ENCODE peak calls at places on chromosomes 6 and 20, in ten cellular contexts. K, D, T, C, H, A, M, R, J and B are unnamed samples.

GRCh38 chr20:46558511-46558959 is 8.1 kb upstream of the OCSTAMP start:
- DNase-seq in J (no peak), H (peak), R (no peak), T (no peak), K (peak), M (no peak), C (no peak), D (peak), A (no peak), B (no peak)

GRCh38 chr6:95593025-95593424 is 15.7 kb downstream of the MANEA start:
- DNase-seq in J (no peak), C (no peak), H (peak), M (no peak), T (no peak), R (no peak), A (no peak), D (peak), K (peak), B (no peak)

GRCh38 chr6:37168809-37169457 is 1.0 kb upstream of the PIM1 start:
- DNase-seq in R (no peak), D (no peak), T (no peak), M (no peak), K (no peak), A (no peak), H (no peak), J (no peak), C (peak), B (no peak)

GRCh38 chr20:57277398-57278105 is 11.1 kb upstream of the BMP7 start:
- DNase-seq in M (no peak), R (no peak), J (no peak), K (no peak), T (no peak), C (no peak), A (no peak), D (no peak), H (no peak), B (no peak)

GRCh38 chr6:138307816-138308727 is 69.6 kb upstream of the SMIM28 start:
- DNase-seq in J (no peak), M (peak), R (no peak), A (peak), T (peak), C (peak), K (peak), D (no peak), H (peak), B (no peak)

GRCh38 chr20:62258499-62259293 is 20.4 kb downstream of the OSBPL2 start:
- DNase-seq in R (no peak), K (no peak), H (no peak), A (no peak), M (peak), J (no peak), D (no peak), T (no peak), C (peak), B (no peak)

GRCh38 chr6:24667378-24667803 is 514 bp downstream of the ACOT13 start:
- DNase-seq in J (no peak), C (peak), K (peak), T (peak), A (peak), M (no peak), H (no peak), D (peak), R (no peak), B (no peak)

GRCh38 chr20:35329435-35330139 is 37.4 kb upstream of the FAM83C start:
- DNase-seq in M (no peak), T (peak), K (peak), D (peak), C (no peak), J (no peak), H (peak), R (no peak), A (peak), B (no peak)

GRCh38 chr6:32176476-32177181 is 745 bp upstream of the AGPAT1 start:
- DNase-seq in C (no peak), J (no peak), K (no peak), R (no peak), M (no peak), D (peak), A (no peak), T (peak), H (no peak), B (no peak)

GRCh38 chr6:108721308-108721707 is 126.9 kb upstream of the ARMC2 start:
- DNase-seq in T (no peak), R (no peak), H (no peak), M (no peak), D (no peak), C (no peak), J (no peak), A (no peak), K (peak), B (no peak)
- TF ChIP-seq EP300 in T (no peak), R (no peak), H (no peak), M (no peak), D (no peak), C (no peak), J (no peak), A (no peak), K (no peak), B (no peak)

GRCh38 chr6:30885481-30885998 is 1.2 kb downstream of the DDR1 start:
- DNase-seq in D (peak), A (peak), K (peak), H (peak), M (no peak), J (no peak), R (no peak), C (no peak), T (peak), B (no peak)
- H3K4me3 ChIP-seq in D (peak), A (peak), K (peak), H (peak), M (peak), J (peak), R (peak), C (peak), T (peak), B (peak)

GRCh38 chr6:154578004-154578559 is 67.6 kb upstream of the CNKSR3 start:
- DNase-seq in C (no peak), H (no peak), T (no peak), J (no peak), D (no peak), K (no peak), M (no peak), A (no peak), R (no peak), B (no peak)
- TF ChIP-seq POLR2A in C (no peak), H (no peak), T (no peak), J (no peak), D (no peak), K (no peak), M (no peak), A (no peak), R (no peak), B (no peak)

GRCh38 chr6:113733386-113733785 is 123.8 kb upstream of the MARCKS start:
- DNase-seq in H (no peak), K (no peak), T (no peak), R (no peak), M (no peak), C (no peak), D (no peak), J (no peak), A (no peak), B (no peak)

GRCh38 chr6:113731528-113731927 is 125.6 kb upstream of the MARCKS start:
- DNase-seq in M (no peak), H (no peak), A (no peak), D (no peak), J (no peak), C (no peak), K (no peak), R (no peak), T (no peak), B (no peak)

GRCh38 chr6:113735487-113735886 is 121.7 kb upstream of the MARCKS start:
- DNase-seq in J (no peak), H (no peak), M (no peak), C (no peak), D (no peak), K (no peak), A (no peak), T (no peak), R (no peak), B (no peak)

GRCh38 chr6:113734886-113735481 is 122.2 kb upstream of the MARCKS start:
- DNase-seq in T (no peak), C (no peak), J (no peak), A (no peak), H (no peak), M (no peak), K (no peak), R (no peak), D (no peak), B (no peak)

DNA sequence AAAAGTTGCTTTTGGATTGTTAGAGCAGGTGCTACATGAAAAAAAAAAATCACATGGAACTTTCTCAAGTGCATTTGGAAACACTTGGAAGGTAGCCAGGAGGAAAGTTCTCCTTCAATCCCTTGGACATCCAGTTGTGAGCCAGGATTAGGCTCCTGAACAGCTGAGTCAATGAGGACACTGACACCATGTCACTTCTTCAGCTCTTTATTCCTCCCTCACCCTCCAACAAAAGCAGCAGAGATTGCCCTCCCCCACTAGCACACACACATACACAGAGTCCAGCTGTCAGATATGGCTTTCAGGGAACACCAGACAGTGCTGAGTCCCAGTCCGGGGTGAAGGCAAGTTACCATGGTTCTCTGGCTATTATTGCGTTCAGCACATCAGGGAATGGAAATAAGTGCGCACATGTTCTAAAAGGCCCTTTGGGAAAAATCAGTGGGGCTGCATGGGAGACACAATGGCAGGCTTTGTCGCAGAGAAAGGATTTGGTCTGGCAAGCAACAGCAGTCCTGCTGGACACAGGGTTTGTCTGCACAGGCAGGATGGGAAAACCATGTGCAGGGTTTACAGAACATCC is 124.7 kb upstream of the MARCKS start:
- DNase-seq in J (no peak), T (no peak), R (no peak), A (no peak), D (no peak), M (peak), H (no peak), C (peak), K (peak), B (peak)
- TF ChIP-seq EP300 in J (no peak), T (no peak), R (no peak), A (no peak), D (no peak), M (no peak), H (no peak), C (peak), K (no peak), B (no peak)

GRCh38 chr20:1664911-1665310 is 7.3 kb upstream of the SIRPG start:
- DNase-seq in A (peak), H (peak), K (no peak), T (no peak), C (no peak), R (no peak), M (no peak), D (no peak), J (no peak), B (no peak)
- H3K4me3 ChIP-seq in A (no peak), H (no peak), K (no peak), T (no peak), C (no peak), R (no peak), M (no peak), D (no peak), J (no peak), B (no peak)

DNA sequence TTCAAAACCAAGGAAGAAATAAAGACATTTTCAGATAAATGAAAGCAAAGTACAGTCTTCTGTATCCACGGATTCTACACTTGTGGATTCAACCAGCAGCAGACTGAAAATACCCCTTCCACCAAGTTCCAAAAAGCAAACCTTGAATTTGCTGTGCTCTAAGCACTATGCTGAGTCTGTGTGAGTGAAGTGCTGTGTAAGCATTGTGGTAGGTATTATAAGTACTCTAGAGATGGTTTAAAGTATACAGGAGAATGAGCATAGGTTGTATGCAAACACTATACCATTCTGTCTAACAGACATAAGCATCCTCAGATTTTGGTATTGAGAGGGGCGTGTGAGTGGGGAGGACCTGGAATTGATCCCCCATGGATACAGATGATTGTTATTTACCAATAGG is 9.6 kb downstream of the OSER1 start:
- DNase-seq in J (no peak), H (no peak), R (no peak), K (no peak), A (no peak), C (no peak), T (no peak), D (no peak), M (no peak), B (no peak)
- TF ChIP-seq POLR2A in J (no peak), H (no peak), R (no peak), K (no peak), A (no peak), C (no peak), T (no peak), D (no peak), M (no peak), B (no peak)

GRCh38 chr20:38631155-38632022 is 29.8 kb downstream of the ARHGAP40 start:
- DNase-seq in R (no peak), T (peak), K (no peak), J (no peak), H (no peak), D (no peak), M (no peak), A (no peak), C (no peak), B (no peak)

GRCh38 chr20:38635721-38636285 is 34.2 kb downstream of the ARHGAP40 start:
- DNase-seq in D (peak), C (no peak), H (no peak), J (no peak), M (no peak), T (peak), K (no peak), A (no peak), R (no peak), B (no peak)

GRCh38 chr20:38629979-38630378 is 28.4 kb downstream of the ARHGAP40 start:
- DNase-seq in C (no peak), D (no peak), M (no peak), J (no peak), H (no peak), A (no peak), T (no peak), R (no peak), K (no peak), B (no peak)

GRCh38 chr20:38630727-38631126 is 29.1 kb downstream of the ARHGAP40 start:
- DNase-seq in T (no peak), H (no peak), K (no peak), C (no peak), A (no peak), J (no peak), D (no peak), M (no peak), R (no peak), B (no peak)

GRCh38 chr20:38633577-38634093 is 32.0 kb downstream of the ARHGAP40 start:
- DNase-seq in J (peak), H (peak), D (peak), C (no peak), K (peak), A (peak), R (no peak), T (peak), M (no peak), B (no peak)
- TF ChIP-seq EP300 in J (no peak), H (no peak), D (no peak), C (no peak), K (no peak), A (no peak), R (no peak), T (no peak), M (no peak), B (no peak)

GRCh38 chr20:59003836-59004492 is 3.1 kb downstream of the CTSZ start:
- DNase-seq in R (no peak), D (no peak), C (no peak), T (no peak), J (no peak), A (no peak), K (no peak), H (no peak), M (peak), B (no peak)
- H3K4me3 ChIP-seq in R (no peak), D (no peak), C (no peak), T (no peak), J (no peak), A (no peak), K (peak), H (peak), M (no peak), B (no peak)